ENCODE peak calls at places on chromosomes 7 and 10, in six cellular contexts. R is neural crest cell, H is cardiac fibroblast, G is AG10803, X is MCF 10A, V is cardiac muscle cell. D is an unnamed sample.

GRCh38 chr10:34731885-34732701 is 83.0 kb downstream of the PARD3 start:
- DNase-seq in R (no peak), G (peak), H (peak), X (peak), V (peak), D (no peak)

GRCh38 chr7:158541330-158542010 is 46.2 kb downstream of the PTPRN2 start:
- DNase-seq in H (no peak), R (no peak), G (no peak), V (no peak), X (no peak), D (peak)

GRCh38 chr7:90007831-90008230 is 146.4 kb upstream of the STEAP1 start:
- DNase-seq in V (no peak), G (no peak), X (no peak), H (no peak), R (no peak), D (no peak)

GRCh38 chr7:136391371-136391770 is 414.2 kb upstream of the MTPN start:
- DNase-seq in R (no peak), H (no peak), X (no peak), V (no peak), G (no peak), D (no peak)

GRCh38 chr7:101216001-101216859 is 1.2 kb downstream of the PLOD3 start:
- DNase-seq in H (peak), V (peak), X (no peak), G (peak), R (no peak), D (no peak)

GRCh38 chr10:67471022-67471421 is 225.0 kb downstream of the CTNNA3 start:
- DNase-seq in X (no peak), G (no peak), V (no peak), R (no peak), H (no peak), D (no peak)

GRCh38 chr10:33117816-33118215 is 159.8 kb upstream of the ITGB1 start:
- DNase-seq in V (no peak), R (no peak), H (no peak), X (no peak), G (no peak), D (no peak)

GRCh38 chr7:34337163-34337562 is 320.9 kb upstream of the NPSR1 start:
- DNase-seq in X (peak), V (no peak), H (no peak), R (no peak), G (no peak), D (no peak)

GRCh38 chr7:48786951-48787350 is 137.4 kb upstream of the CDC14C start:
- DNase-seq in G (no peak), X (no peak), R (no peak), H (no peak), V (no peak), D (no peak)

GRCh38 chr7:92782855-92783254 is 53.5 kb downstream of the CDK6 start:
- DNase-seq in V (no peak), H (no peak), X (no peak), G (no peak), R (no peak), D (no peak)

GRCh38 chr10:32314588-32314987 is 32.4 kb downstream of the EPC1 start:
- DNase-seq in G (no peak), R (no peak), X (no peak), V (no peak), H (no peak), D (no peak)

GRCh38 chr10:132361581-132362101 is 29.6 kb downstream of the LRRC27 start:
- DNase-seq in V (no peak), X (no peak), G (no peak), H (no peak), R (no peak), D (no peak)

GRCh38 chr7:41445432-41445831 is 257.5 kb downstream of the INHBA start:
- DNase-seq in R (no peak), V (no peak), H (no peak), X (no peak), G (no peak), D (no peak)

GRCh38 chr10:75335191-75335590 is 66.4 kb downstream of the ZNF503 start:
- DNase-seq in H (peak), V (peak), X (no peak), G (peak), R (no peak), D (no peak)

GRCh38 chr7:42070068-42070467 is 166.9 kb downstream of the GLI3 start:
- DNase-seq in H (peak), X (peak), R (no peak), V (peak), G (peak), D (no peak)

GRCh38 chr7:79877874-79878465 is 256.7 kb upstream of the GNAI1 start:
- DNase-seq in H (no peak), G (peak), V (no peak), X (no peak), R (no peak), D (no peak)

GRCh38 chr7:76020031-76020714 is 25.8 kb upstream of the TMEM120A start:
- DNase-seq in R (peak), G (peak), X (peak), H (peak), V (peak), D (peak)

GRCh38 chr7:1829111-1829510 is 159.0 kb downstream of the ELFN1 start:
- DNase-seq in H (no peak), R (no peak), X (no peak), V (no peak), G (no peak), D (no peak)

GRCh38 chr10:59872892-59873463 is 33.4 kb downstream of the CCDC6 start:
- DNase-seq in H (peak), G (peak), R (no peak), X (peak), V (peak), D (no peak)

GRCh38 chr7:93981480-93981874 is 22.7 kb downstream of the BET1 start:
- DNase-seq in R (no peak), G (no peak), X (no peak), V (no peak), H (no peak), D (no peak)

DNA sequence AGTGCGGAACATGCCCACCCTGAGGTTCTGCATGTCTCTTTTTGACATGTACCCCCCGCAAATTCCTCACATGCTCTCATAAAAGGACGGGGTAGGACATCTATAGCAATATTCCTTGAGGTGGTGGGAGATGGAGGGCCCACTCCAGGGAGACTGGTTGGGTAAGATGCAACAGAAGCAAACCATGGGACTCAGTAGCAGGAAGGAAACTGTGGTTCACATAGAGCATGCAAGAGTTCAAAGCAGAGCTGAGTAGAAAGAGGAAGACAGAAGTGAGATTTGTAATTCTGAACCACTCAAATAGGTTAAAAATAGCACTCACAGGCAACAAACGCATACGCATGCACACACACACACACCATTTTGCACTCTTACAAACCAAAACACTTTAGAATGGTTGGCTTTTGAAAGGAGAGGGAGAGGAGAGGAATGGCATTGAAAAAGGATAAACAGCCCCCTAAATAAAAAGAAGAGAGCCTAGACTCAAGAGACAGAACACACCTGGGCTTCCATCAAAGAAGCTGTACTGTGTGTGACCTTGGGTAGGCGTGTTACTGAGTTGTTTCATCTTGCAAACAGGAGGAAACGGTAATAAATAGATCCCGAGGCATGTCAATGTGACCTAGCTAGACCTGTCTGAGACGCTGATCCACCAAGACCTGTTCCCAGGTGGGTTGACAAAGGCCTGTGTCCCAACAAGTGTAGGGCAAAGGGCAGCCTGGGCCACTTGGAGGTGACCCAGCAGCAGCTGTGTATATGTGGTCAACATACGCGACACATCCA is 77.6 kb upstream of the LRRC4 start:
- DNase-seq in X (no peak), V (no peak), G (no peak), R (no peak), H (no peak), D (peak)
- TF ChIP-seq CTCF in X (no peak), V (no peak), G (no peak), R (no peak), H (no peak), D (no peak)

DNA sequence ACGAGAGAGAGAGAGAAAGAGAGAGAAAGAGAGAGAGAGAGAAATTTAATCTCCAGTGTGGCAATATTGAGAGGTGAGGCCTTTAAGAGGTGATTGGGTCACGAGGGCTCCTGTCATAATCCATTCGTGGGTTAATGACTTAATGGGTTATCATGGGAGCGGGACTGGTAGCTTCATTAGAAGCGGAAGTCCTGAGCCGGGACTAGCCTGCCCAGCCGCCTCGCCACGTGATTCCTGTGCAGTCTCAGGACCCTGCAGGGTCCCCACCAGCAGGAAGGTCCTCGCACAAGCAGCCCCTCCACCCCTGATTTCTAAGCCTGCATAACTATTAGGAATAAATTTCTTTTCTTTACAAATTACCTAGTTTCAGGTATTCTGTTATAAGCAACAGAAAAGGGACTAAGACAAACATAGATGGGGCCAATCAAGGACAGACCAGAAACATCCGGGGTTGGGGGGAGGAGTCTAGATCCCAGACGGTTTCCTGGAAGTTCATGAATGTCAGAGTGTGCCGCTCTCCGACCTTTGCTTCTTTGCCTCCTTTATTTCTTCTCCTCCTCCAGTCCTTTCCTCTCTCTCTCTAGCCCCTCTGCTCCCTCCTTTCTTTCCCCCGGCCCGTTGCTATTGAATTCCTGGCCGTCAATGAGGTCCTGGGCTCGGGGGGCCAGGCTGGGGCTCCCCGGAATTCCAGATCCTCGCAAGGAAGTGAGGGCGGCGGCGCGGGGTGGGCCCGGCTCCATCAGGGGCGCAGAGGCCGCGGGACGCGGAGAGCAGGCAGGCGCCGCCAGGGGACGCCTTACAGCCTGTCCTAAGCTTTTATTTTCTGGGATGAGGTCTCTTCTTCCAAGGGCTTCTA is 146.8 kb downstream of the CYP26A1 start:
- DNase-seq in V (no peak), X (no peak), H (no peak), G (no peak), R (no peak), D (no peak)
- TF ChIP-seq CTCF in V (no peak), X (no peak), H (no peak), G (no peak), R (no peak), D (no peak)

GRCh38 chr10:90589825-90590224 is 268.0 kb downstream of the HTR7 start:
- DNase-seq in V (peak), R (no peak), H (peak), X (no peak), G (no peak), D (no peak)

GRCh38 chr10:90591629-90592028 is 266.2 kb downstream of the HTR7 start:
- DNase-seq in H (no peak), X (no peak), G (no peak), R (no peak), V (no peak), D (no peak)

GRCh38 chr10:90587561-90587960 is 270.3 kb downstream of the HTR7 start:
- DNase-seq in G (no peak), R (no peak), V (no peak), H (no peak), X (no peak), D (no peak)

GRCh38 chr10:90588222-90588621 is 269.6 kb downstream of the HTR7 start:
- DNase-seq in R (no peak), H (no peak), G (no peak), X (no peak), V (no peak), D (no peak)

DNA sequence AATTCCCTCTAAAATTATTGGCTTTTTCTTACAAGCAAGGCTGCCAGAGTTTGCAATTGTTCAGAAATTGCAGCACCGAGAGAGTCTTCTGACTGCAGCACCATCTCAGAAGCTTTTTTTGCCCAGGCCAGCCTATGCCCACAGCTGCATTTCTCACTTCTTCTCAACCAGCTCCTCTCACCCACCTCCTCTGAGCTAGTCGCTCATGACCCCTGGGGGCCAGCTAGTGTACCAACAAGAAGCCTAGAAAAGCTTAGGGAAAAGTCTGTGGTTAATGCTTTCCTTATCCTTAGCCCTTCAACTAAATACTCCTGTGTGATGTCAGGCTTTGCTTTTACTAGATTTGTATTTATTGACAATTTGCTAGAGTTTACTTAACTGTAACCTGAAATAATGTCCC is 264.9 kb downstream of the HTR7 start:
- DNase-seq in V (peak), G (no peak), H (peak), R (peak), X (peak), D (peak)
- TF ChIP-seq CTCF in V (peak), G (no peak), H (peak), R (peak), X (peak), D (no peak)

DNA sequence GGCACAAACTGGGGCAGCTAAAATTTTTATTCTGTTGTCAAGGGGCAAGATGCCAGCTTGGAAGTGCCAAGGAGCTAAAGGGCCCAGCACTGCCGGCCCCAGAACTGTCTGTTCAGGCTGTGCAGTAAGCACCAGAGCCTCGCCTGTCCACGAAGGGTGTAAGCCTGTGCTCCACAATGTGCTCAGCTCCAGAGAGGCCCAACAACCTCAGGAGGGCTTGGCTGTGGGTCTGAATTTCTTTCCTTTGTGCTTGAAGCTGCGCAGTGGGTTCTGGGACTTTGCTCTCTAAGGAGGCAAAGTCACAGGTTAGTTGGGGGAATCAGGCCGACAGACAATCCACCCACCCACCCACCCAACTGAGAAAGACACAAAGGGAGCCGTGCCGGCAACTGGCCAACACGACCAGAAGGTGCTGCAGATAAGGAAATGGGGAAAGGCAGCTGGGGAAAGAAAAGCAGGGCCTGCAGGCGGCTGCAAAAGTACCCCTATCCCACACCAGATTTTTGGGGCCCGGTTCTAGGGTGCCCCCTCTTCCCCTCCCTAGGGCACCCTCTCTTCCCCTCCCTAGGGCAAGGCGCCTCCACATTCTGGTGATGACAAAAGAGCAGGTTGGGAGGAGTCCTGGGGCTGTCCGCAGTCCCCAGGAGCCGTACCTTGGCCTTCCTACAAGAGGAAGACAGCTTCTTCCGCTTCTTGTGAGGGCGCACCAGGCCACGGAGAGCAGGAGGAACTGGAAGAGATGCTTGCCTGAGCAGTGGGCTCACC is 7.7 kb downstream of the DDX56 start:
- DNase-seq in H (no peak), X (no peak), V (no peak), G (no peak), R (no peak), D (no peak)
- TF ChIP-seq CTCF in H (no peak), X (no peak), V (no peak), G (no peak), R (peak), D (no peak)

GRCh38 chr7:18958627-18959026 is 158.8 kb downstream of the TWIST1 start:
- DNase-seq in X (peak), V (peak), H (peak), G (peak), R (no peak), D (no peak)
- TF ChIP-seq CTCF in X (no peak), V (no peak), H (no peak), G (no peak), R (no peak), D (no peak)

GRCh38 chr7:117829450-117829849 is 43.8 kb downstream of the CTTNBP2 start:
- DNase-seq in H (no peak), V (no peak), X (no peak), G (no peak), R (no peak), D (no peak)
- TF ChIP-seq CTCF in H (no peak), V (no peak), X (no peak), G (no peak), R (no peak), D (no peak)

GRCh38 chr10:102715880-102716279 is 1.4 kb downstream of the SFXN2 start:
- DNase-seq in G (no peak), H (no peak), R (no peak), V (no peak), X (no peak), D (no peak)

GRCh38 chr10:102712843-102713242 is 1.4 kb downstream of the ARL3 start:
- DNase-seq in V (no peak), R (no peak), H (no peak), X (no peak), G (no peak), D (no peak)

GRCh38 chr10:102713483-102713813 is 749 bp downstream of the ARL3 start:
- DNase-seq in H (no peak), V (no peak), X (no peak), G (peak), R (no peak), D (no peak)

GRCh38 chr10:102714621-102715455 is at the start of gene SFXN2:
- DNase-seq in G (no peak), X (no peak), V (no peak), H (no peak), R (no peak), D (no peak)

DNA sequence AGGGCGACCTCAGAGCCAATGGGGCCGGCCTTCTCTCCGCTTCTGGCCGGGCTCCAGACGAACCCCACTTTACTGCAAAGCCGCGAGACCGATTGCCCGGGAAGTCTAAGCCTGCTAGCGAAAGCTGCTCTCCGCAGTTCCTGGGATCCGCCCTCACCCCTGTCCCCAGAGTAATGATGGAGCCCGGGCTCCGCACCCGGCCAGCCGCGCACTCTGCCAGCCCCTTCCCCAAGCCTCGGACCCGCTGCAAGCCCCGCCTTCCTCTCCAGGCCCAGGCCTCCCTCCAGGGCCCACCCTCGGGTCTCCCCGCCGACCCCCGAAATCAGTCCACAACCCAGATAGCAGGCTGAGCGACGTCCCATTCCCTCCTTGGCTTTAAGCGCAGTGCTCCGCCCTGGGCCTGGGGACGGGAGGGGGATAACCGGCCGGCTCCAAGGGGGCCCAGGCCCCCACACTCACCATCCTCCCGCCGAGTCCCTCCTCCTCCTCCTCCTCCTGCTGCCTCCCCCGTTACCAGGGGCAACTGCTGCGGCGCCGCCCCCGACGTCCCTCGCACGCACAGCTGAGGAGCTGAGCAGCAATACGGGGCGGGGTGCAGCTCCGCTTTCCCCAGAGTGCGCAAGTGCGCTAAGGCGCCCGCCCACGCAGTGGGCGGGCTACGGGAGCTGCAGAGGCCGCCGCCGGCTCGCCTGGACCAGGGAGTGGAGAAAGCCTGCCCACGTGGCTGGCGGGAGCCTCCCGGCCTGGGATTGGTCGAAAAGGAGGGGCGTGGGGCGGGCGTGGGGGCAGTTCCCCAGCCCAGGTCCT is at the start of gene ARL3:
- DNase-seq in H (peak), V (peak), G (peak), X (peak), R (peak), D (peak)
- TF ChIP-seq CTCF in H (no peak), V (peak), G (no peak), X (peak), R (peak), D (no peak)

DNA sequence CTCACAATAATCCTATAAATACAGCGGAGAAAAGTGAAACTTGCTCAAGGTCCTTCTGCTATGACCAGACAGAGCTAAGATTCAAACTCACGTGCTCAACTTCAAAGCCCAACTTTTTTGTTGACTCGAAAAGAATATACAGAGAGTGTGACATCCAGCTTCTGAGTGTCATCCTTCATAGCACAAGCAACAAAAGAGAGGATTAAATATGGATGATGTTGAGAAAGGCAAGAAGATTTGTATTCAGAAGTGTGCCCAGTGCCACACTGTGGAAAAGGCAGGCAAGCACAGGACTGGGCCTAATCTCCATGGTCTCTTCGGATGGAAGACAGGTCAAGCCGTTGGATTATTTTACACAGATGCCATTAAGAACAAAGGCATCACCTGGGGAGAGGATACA is 2.1 kb upstream of the FAM3C start:
- DNase-seq in G (no peak), H (no peak), R (no peak), V (no peak), X (no peak), D (no peak)
- TF ChIP-seq CTCF in G (no peak), H (no peak), R (peak), V (peak), X (no peak), D (peak)

GRCh38 chr7:3722396-3722846 is 421.4 kb downstream of the SDK1 start:
- DNase-seq in X (no peak), H (peak), R (peak), G (no peak), V (peak), D (no peak)
- TF ChIP-seq CTCF in X (no peak), H (peak), R (peak), G (no peak), V (peak), D (no peak)